ENCODE peak calls at places on chromosomes 2 and 18, in ten cellular contexts. Z, J, I, U, V, L, Q, C, S and F are unnamed samples.

GRCh38 chr2:240458044-240458899 is 22.8 kb downstream of the GPC1 start:
- DNase-seq in Z (no peak), J (no peak), I (peak; percentile 53), U (no peak), V (peak; percentile 67), L (no peak), Q (no peak), C (no peak), S (no peak), F (no peak)

GRCh38 chr18:12904012-12904516 is 20.0 kb upstream of the PTPN2 start:
- DNase-seq in Z (no peak), J (no peak), I (no peak), U (no peak), V (no peak), L (no peak), Q (no peak), C (peak; percentile 50), S (no peak), F (no peak)

GRCh38 chr18:26405190-26405781 is 143.1 kb downstream of the KCTD1 start:
- DNase-seq in Z (no peak), J (peak; percentile 30), I (no peak), U (peak; percentile 37), V (no peak), L (peak; percentile 36), Q (peak; percentile 48), C (no peak), S (peak; percentile 37), F (peak; percentile 42)

GRCh38 chr2:23385351-23385747 is 370 bp downstream of the KLHL29 start:
- DNase-seq in Z (no peak), J (no peak), I (no peak), U (peak; percentile 41), V (peak; percentile 82), L (no peak), Q (no peak), C (no peak), S (no peak), F (peak; percentile 46)

GRCh38 chr2:62369549-62370164 is 136.3 kb downstream of the TMEM17 start:
- DNase-seq in Z (no peak), J (no peak), I (no peak), U (no peak), V (no peak), L (no peak), Q (no peak), C (no peak), S (no peak), F (no peak)

GRCh38 chr2:238853724-238854123 is 5.8 kb downstream of the TWIST2 start:
- DNase-seq in Z (no peak), J (no peak), I (no peak), U (no peak), V (no peak), L (no peak), Q (no peak), C (no peak), S (no peak), F (no peak)

GRCh38 chr18:23540867-23541266 is 37.6 kb downstream of the RMC1 start:
- DNase-seq in Z (peak; percentile 43), J (no peak), I (no peak), U (peak; percentile 20), V (no peak), L (no peak), Q (no peak), C (no peak), S (no peak), F (no peak)

GRCh38 chr2:61493523-61493942 is 22.6 kb upstream of the USP34 start:
- DNase-seq in Z (no peak), J (no peak), I (no peak), U (no peak), V (no peak), L (no peak), Q (no peak), C (no peak), S (no peak), F (no peak)

GRCh38 chr2:128536925-128537620 is 218.4 kb upstream of the HS6ST1 start:
- DNase-seq in Z (no peak), J (peak; percentile 80), I (no peak), U (no peak), V (peak; percentile 24), L (peak; percentile 77), Q (peak; percentile 22), C (peak; percentile 13), S (no peak), F (no peak)

GRCh38 chr2:233593201-233593600 is 24.2 kb upstream of the UGT1A8 start:
- DNase-seq in Z (peak; percentile 50), J (no peak), I (no peak), U (no peak), V (no peak), L (no peak), Q (no peak), C (no peak), S (no peak), F (no peak)

GRCh38 chr2:191171708-191172355 is 21.0 kb upstream of the STAT4 start:
- DNase-seq in Z (no peak), J (no peak), I (no peak), U (no peak), V (no peak), L (no peak), Q (no peak), C (no peak), S (peak; percentile 21), F (no peak)

GRCh38 chr2:178895171-178895570 is 87.9 kb upstream of the TTN start:
- DNase-seq in Z (no peak), J (no peak), I (no peak), U (no peak), V (no peak), L (no peak), Q (no peak), C (no peak), S (no peak), F (no peak)

DNA sequence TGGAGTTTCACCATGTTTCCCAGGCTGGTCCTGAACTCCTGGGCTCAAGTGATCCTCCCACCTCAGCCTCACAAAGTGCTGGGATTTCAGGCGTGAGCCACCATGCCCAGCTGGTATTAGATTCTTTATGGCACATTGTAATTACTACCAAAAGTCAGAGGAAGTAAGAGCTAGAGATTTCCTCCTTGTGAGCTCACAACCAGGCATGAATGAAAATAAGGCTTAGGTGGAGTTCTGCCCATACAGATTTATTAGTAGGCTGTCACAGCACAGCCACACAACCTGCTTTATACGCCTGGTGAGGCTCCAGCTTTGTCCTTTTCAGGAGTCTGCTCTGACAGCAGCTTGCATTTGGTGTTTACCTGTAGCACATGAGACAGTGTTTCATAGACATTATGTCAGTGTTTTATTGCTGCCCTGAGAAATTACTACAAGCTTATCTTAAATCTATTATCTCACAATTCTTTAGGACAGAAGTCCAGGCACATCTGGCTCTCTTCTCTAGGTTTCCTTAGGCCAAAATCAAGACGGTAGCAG is 156.6 kb downstream of the TANC1 start:
- DNase-seq in Z (no peak), J (no peak), I (no peak), U (no peak), V (no peak), L (no peak), Q (no peak), C (no peak), S (peak; percentile 71), F (no peak)
- TF ChIP-seq POLR2A in Z (no peak), J (no peak), I (no peak), U (no peak), V (no peak), L (no peak), Q (no peak), C (no peak), S (no peak), F (no peak)

DNA sequence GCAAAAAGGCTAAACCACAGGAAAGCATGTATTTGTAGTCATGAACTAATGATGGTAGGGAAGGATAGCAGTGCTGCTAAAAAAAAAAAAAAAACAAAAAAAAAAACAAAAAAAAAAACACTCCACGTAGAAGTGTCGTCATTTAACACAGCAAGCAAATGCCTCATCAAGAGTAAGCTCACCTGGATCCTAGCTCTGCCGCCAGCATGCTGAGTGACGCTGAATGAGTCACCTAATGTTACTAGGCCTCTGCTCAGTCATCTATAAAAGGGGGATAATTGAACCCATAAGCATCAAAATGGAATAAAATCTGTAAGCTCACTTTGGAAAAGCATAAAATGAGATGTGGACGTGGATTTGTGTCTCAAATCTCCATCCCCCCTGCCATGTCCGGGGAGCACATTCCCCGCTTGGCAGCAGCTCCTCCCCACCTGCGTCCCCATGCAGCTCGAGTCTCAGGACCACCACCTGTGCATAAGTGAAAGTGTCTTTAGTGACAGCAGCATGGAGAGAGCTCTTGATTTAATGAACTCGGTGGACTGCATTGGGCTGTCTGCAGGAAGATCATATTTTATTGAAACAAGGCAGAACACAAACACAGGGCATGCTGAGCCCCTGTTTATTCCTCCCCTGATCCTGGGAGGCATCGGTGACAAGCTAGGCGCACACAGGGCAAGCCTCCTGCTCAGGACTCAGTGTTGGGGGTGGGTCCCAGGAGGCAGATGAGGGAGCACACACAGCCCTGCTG is 427.5 kb downstream of the LRATD1 start:
- DNase-seq in Z (no peak), J (no peak), I (no peak), U (no peak), V (no peak), L (no peak), Q (no peak), C (no peak), S (no peak), F (no peak)
- TF ChIP-seq POLR2AphosphoS5 in Z (no peak), J (no peak), I (no peak), U (no peak), V (no peak), L (no peak), Q (no peak), C (no peak), S (no peak), F (no peak)

DNA sequence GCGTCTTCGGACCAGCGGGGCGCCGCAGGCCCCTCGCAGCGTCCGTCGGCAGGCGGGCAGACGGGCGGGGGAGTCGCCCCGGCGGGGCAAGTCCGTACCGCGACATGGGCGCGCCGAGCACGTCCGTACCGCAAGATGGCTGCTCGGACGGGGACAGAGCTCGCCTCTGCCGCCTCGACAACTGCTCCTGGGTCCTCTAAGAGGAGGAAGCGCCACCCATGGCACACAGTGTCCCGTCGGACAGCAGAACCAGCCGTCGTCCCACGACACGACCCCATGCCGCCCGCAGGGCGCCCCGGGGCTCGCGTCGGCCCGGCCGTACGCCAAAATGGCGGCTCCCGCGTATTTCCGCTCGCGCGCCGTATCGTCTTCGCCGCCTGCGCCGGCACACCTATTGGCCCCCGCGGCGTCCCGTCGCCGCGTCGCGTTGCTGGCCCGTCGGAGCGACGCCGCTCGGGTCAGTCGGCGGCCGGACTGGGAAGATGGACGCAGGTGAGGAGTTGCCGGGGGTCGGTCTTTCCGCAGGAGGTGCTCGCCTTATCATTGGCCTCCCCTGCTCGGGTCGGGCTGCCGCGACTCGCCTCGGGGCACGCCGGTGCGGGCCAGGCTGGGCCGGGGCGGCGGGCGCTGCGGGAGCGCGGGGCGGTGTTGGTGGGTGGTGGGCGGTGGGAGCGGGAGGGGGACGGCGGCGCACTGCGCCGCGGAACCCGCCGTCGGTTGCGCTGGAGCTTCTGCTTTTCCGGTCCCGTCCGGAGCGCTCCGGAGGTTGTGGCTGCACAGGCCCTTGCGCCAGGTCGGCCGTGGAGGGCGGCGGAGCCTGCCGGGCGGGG is at the start of gene ATG4B:
- DNase-seq in Z (peak; percentile 44), J (peak; percentile 76), I (peak; percentile 85), U (peak; percentile 87), V (peak; percentile 96), L (peak; percentile 78), Q (peak; percentile 88), C (peak; percentile 67), S (peak; percentile 85), F (peak; percentile 88)
- TF ChIP-seq POLR2A in Z (peak; percentile 92), J (peak; percentile 90), I (no peak), U (peak; percentile 84), V (peak; percentile 47), L (no peak), Q (no peak), C (peak; percentile 57), S (peak; percentile 17), F (peak; percentile 91)

DNA sequence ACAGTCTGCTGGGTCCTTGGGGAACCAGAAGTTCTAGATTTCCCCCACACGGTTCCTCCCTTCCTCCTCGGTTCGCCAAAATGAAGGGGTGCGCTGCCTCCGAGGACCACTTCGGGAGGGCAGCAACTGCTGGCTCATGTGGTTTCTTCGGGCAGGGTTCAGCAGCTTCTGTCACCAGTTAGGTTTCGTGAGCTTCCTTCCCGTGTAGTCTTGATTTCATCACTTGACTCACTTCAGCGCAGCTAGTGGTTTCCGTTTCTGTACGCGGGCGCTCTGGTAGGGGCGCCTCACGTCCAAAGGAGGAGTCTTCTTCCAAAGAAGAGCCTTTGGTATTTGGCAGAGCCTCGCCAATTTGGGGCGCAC is 454 bp upstream of the GALNT3 start:
- DNase-seq in Z (peak; percentile 43), J (no peak), I (no peak), U (peak; percentile 41), V (peak; percentile 92), L (peak; percentile 6), Q (peak; percentile 60), C (no peak), S (peak; percentile 52), F (peak; percentile 44)
- TF ChIP-seq POLR2AphosphoS5 in Z (no peak), J (no peak), I (no peak), U (no peak), V (peak; percentile 88), L (no peak), Q (peak; percentile 19), C (no peak), S (no peak), F (no peak)